ENCODE peak calls at places on chromosomes 11 and 22, in nine cellular contexts. B, L, J, F, M, D, G, X and W are unnamed samples.

GRCh38 chr22:44261861-44262595 is 50.7 kb downstream of the SHISAL1 start:
- DNase-seq in F (no peak), J (peak), G (peak), D (no peak), X (no peak), M (no peak), L (no peak), B (no peak), W (peak)

GRCh38 chr11:130166457-130166784 is 6.8 kb downstream of the ST14 start:
- DNase-seq in F (no peak), M (no peak), D (peak), L (peak), X (no peak), B (peak), J (peak), G (peak), W (no peak)

GRCh38 chr11:116225236-116225635 is 547.6 kb downstream of the BUD13 start:
- DNase-seq in G (peak), L (no peak), X (no peak), B (no peak), M (no peak), F (peak), D (no peak), J (no peak), W (no peak)

GRCh38 chr11:86091566-86091965 is 22.7 kb upstream of the PICALM start:
- DNase-seq in G (no peak), J (no peak), L (no peak), B (no peak), M (peak), D (no peak), F (no peak), X (no peak), W (no peak)

GRCh38 chr11:24132471-24132870 is 364.4 kb upstream of the LUZP2 start:
- DNase-seq in X (no peak), M (no peak), D (no peak), L (no peak), B (no peak), G (no peak), J (no peak), F (no peak), W (no peak)

GRCh38 chr11:32890843-32891656 is 1.6 kb upstream of the QSER1 start:
- DNase-seq in G (no peak), D (peak), F (peak), X (no peak), M (no peak), J (peak), B (no peak), L (no peak), W (no peak)

GRCh38 chr11:73204711-73205121 is 13.4 kb upstream of the P2RY2 start:
- DNase-seq in D (peak), B (no peak), G (no peak), F (no peak), X (no peak), M (no peak), J (no peak), L (no peak), W (no peak)

GRCh38 chr11:34909955-34910354 is 6.2 kb downstream of the APIP start:
- DNase-seq in X (no peak), M (no peak), B (no peak), F (no peak), D (no peak), L (no peak), G (no peak), J (no peak), W (no peak)

GRCh38 chr11:65575568-65576231 is at the start of gene EHBP1L1:
- DNase-seq in L (no peak), G (peak), J (peak), B (peak), M (no peak), X (peak), D (peak), F (peak), W (peak)

GRCh38 chr11:45145421-45146071 is 893 bp upstream of the PRDM11 start:
- DNase-seq in G (no peak), M (no peak), B (peak), J (no peak), L (no peak), X (no peak), D (peak), F (peak), W (peak)

GRCh38 chr11:95453616-95454118 is 222.7 kb upstream of the SESN3 start:
- DNase-seq in J (peak), F (no peak), M (peak), D (no peak), L (peak), G (no peak), X (no peak), B (no peak), W (peak)

GRCh38 chr22:39908737-39909136 is 7.9 kb downstream of the GRAP2 start:
- DNase-seq in J (peak), G (no peak), X (no peak), M (no peak), L (no peak), B (no peak), F (no peak), D (no peak), W (no peak)

GRCh38 chr11:28673687-28674431 is 565.7 kb downstream of the METTL15 start:
- DNase-seq in F (peak), X (no peak), M (no peak), D (no peak), L (peak), J (no peak), B (no peak), G (no peak), W (no peak)

GRCh38 chr22:38257650-38258246 is 15.1 kb downstream of the TMEM184B start:
- DNase-seq in L (no peak), D (peak), X (no peak), J (no peak), M (no peak), F (peak), B (no peak), G (no peak), W (no peak)

GRCh38 chr22:38259370-38259769 is 13.4 kb downstream of the TMEM184B start:
- DNase-seq in D (no peak), X (no peak), G (no peak), L (no peak), J (no peak), B (no peak), M (no peak), F (no peak), W (no peak)

GRCh38 chr22:38255697-38256096 is 17.1 kb downstream of the TMEM184B start:
- DNase-seq in X (no peak), B (no peak), J (no peak), F (no peak), D (no peak), M (no peak), L (no peak), G (no peak), W (no peak)

GRCh38 chr22:38258895-38259294 is 13.9 kb downstream of the TMEM184B start:
- DNase-seq in J (peak), G (no peak), M (no peak), D (no peak), F (no peak), B (peak), L (no peak), X (no peak), W (no peak)

GRCh38 chr22:38257170-38257569 is 15.6 kb downstream of the TMEM184B start:
- DNase-seq in X (no peak), L (no peak), J (no peak), B (peak), M (no peak), F (no peak), G (no peak), D (no peak), W (no peak)
- TF ChIP-seq POLR2AphosphoS5 in X (no peak), L (no peak), J (no peak), B (no peak), M (no peak), F (no peak), G (no peak), D (no peak), W (no peak)

DNA sequence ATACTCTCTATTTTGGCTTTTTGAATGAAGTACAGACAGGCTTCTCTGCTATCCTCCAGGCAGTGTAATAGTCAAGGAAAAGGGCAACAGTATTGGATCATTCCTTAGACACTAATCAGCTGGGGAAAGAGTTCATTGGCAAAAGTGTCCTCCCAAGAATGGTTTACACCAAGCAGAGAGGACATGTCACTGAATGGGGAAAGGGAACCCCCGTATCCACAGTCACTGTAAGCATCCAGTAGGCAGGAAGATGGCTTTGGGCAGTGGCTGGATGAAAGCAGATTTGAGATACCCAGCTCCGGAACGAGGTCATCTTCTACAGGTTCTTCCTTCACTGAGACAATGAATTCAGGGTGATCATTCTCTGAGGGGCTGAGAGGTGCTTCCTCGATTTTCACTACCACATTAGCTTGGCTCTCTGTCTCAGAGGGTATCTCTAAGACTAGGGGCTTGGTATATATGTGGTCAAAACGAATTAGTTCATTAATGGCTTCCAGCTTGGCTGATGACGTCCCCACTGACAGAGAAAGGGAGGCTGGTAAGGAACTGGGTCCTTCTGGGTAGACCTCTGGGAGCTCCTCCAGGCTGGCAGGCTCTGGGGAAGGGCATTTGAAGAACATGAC is 5.2 kb downstream of the XBP1 start:
- DNase-seq in J (no peak), G (no peak), B (no peak), X (no peak), L (no peak), D (no peak), M (no peak), F (no peak), W (no peak)
- TF ChIP-seq POLR2AphosphoS5 in J (no peak), G (no peak), B (no peak), X (peak), L (peak), D (no peak), M (no peak), F (peak), W (no peak)

GRCh38 chr11:69295995-69296889 is 2.3 kb downstream of the MYEOV start:
- DNase-seq in F (no peak), X (no peak), M (no peak), G (no peak), L (no peak), D (peak), B (no peak), J (peak), W (peak)
- TF ChIP-seq POLR2AphosphoS5 in F (no peak), X (no peak), M (no peak), G (no peak), L (peak), D (no peak), B (no peak), J (no peak), W (peak)

DNA sequence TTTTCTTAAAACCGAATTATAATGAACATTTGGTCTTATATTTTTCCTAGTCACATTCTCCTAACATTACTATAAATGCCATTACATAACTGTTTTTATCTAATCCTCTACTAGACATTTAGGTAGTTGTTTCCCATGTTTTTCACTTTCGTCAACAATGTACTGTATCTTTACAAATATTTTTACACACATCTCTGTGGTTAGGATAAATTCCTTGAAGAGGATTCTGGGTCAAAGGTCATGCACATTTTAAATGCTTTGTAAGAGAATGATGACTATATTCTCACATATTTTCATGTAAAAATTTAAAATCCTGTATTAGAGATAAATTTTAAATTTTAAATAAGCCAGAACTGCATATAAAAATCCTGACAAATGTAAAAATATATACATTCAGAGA is 61.3 kb upstream of the CLNS1A start:
- DNase-seq in X (no peak), F (no peak), M (no peak), G (no peak), J (no peak), L (no peak), D (no peak), B (no peak), W (no peak)
- TF ChIP-seq POLR2AphosphoS5 in X (no peak), F (no peak), M (no peak), G (no peak), J (no peak), L (no peak), D (no peak), B (no peak), W (no peak)